ENCODE peak calls at places on chromosomes 4 and X, in ten cellular contexts. H is IMR-90; Y is mammary epithelial cell; M is CD8-positive, alpha-beta T cell; L is pancreas; Q is GM23248; W is effector memory CD4-positive, alpha-beta T cell; G is PC-3; T is cardiac muscle cell; K is OCI-LY7. R is an unnamed sample.

GRCh38 chrX:150146271-150146888 is 208.1 kb upstream of the EOLA2 start:
- DNase-seq in H (no peak), Y (no peak), M (no peak), L (no peak), Q (no peak), W (no peak), G (peak; percentile 18), T (no peak), K (no peak), R (no peak)

GRCh38 chrX:139787601-139788000 is 79.6 kb upstream of the MCF2 start:
- DNase-seq in H (no peak), Y (no peak), M (no peak), L (no peak), Q (no peak), W (no peak), G (no peak), T (no peak), K (no peak), R (no peak)

GRCh38 chrX:111262086-111262485 is 8.2 kb downstream of the CAPN6 start:
- DNase-seq in H (no peak), Y (no peak), M (no peak), L (no peak), Q (no peak), W (no peak), G (no peak), T (no peak), K (no peak), R (no peak)

GRCh38 chr4:85929926-85930325 is 429.9 kb downstream of the MAPK10 start:
- DNase-seq in H (no peak), Y (peak; percentile 3), M (no peak), L (peak; percentile 45), Q (peak; percentile 6), W (no peak), G (no peak), T (peak; percentile 23), K (no peak), R (no peak)

GRCh38 chr4:71187399-71188196 is 151.2 kb upstream of the SLC4A4 start:
- DNase-seq in H (peak; percentile 60), Y (peak; percentile 1), M (peak; percentile 30), L (peak; percentile 61), Q (peak; percentile 85), W (peak; percentile 1), G (peak; percentile 68), T (peak; percentile 36), K (no peak), R (peak; percentile 54)

GRCh38 chr4:183200453-183200852 is 101.4 kb downstream of the WWC2 start:
- DNase-seq in H (peak; percentile 92), Y (peak; percentile 84), M (no peak), L (peak; percentile 93), Q (peak; percentile 97), W (no peak), G (peak; percentile 91), T (no peak), K (no peak), R (no peak)

GRCh38 chr4:147479376-147479775 is 1.5 kb upstream of the EDNRA start:
- DNase-seq in H (no peak), Y (no peak), M (no peak), L (no peak), Q (no peak), W (no peak), G (no peak), T (no peak), K (no peak), R (no peak)

GRCh38 chrX:48468693-48469691 is 1.1 kb downstream of the SLC38A5 start:
- DNase-seq in H (no peak), Y (no peak), M (peak; percentile 30), L (no peak), Q (no peak), W (no peak), G (no peak), T (no peak), K (peak; percentile 66), R (peak; percentile 13)

GRCh38 chrX:75963774-75964173 is 178.7 kb upstream of the MAGEE2 start:
- DNase-seq in H (no peak), Y (no peak), M (no peak), L (no peak), Q (no peak), W (no peak), G (no peak), T (no peak), K (no peak), R (no peak)

GRCh38 chr4:78379991-78380739 is 171.4 kb upstream of the ANXA3 start:
- DNase-seq in H (peak; percentile 1), Y (peak; percentile 15), M (no peak), L (no peak), Q (peak; percentile 57), W (no peak), G (no peak), T (no peak), K (no peak), R (no peak)

GRCh38 chr4:141375855-141376254 is 155.2 kb downstream of the ZNF330 start:
- DNase-seq in H (peak; percentile 93), Y (peak; percentile 83), M (no peak), L (peak; percentile 25), Q (peak; percentile 86), W (no peak), G (peak; percentile 95), T (no peak), K (no peak), R (no peak)

GRCh38 chr4:156329779-156330178 is 376.1 kb upstream of the CTSO start:
- DNase-seq in H (peak; percentile 24), Y (no peak), M (no peak), L (no peak), Q (peak; percentile 45), W (no peak), G (peak; percentile 25), T (no peak), K (no peak), R (no peak)

DNA sequence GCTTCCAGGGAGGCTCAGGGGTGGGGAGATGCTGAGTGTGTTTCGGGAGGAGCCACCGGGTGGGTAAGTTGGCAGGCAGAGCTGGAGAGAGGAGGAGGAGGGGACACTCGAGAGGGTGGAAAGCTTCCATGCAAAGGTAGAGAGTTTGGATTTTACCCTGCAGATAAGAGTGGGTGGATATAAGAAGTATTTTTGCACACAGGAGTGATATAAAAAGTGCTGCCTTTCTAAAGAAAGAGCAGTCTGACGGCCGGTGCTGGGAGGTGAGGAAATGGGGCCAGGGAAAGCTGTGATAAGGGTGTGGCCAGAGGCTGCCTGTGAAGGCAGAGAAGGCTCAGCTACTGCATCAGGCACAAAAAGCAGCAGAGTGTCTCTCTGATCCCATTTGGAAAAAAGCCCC is 28.7 kb upstream of the CRMP1 start:
- DNase-seq in H (no peak), Y (no peak), M (no peak), L (no peak), Q (no peak), W (no peak), G (no peak), T (no peak), K (no peak), R (no peak)
- H3K4me3 ChIP-seq in H (no peak overlapping the region), Y (no peak overlapping the region), M (no peak overlapping the region), L (no peak overlapping the region), Q (no peak overlapping the region), W (no peak overlapping the region), G (no peak overlapping the region), T (no peak overlapping the region), K (no peak overlapping the region), R (no peak overlapping the region)

DNA sequence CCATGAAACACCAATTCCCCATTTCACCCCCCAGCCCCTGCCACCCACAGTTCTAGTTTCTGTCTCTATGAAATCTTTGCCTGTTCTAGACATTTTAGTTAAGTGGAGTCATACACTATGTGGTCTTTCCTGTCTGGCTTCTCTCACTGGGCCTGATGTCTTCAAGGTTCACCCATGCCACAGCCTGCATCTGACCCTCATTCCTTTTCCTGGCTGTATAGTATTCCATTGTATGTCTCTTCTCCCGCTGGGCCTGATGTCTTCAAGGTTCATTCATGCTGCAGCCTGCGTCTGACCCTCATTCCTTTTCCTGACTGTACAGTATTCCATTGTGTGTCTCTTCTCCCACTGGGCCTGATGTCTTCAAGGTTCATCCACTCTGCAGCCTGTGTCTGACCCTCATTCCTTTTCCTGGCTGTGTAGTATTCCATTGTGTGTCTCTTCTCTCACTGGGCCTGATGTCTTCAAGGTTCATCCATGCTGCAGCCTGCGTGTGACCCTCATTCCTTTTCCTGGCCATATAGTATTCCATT is 191.7 kb downstream of the CRLF2 start:
- DNase-seq in H (no peak), Y (no peak), M (no peak), L (no peak), Q (no peak), W (no peak), G (no peak), T (no peak), K (no peak), R (no peak)
- H3K9me3 ChIP-seq in H (peaks cover 32% of the 10 kb centered on the region), Y (peaks cover 20% of the 10 kb centered on the region), M (peaks cover 5% of the 10 kb centered on the region), L (no peaks in the 10 kb centered on the region), Q (no peaks in the 10 kb centered on the region), W (peaks cover 3% of the 10 kb centered on the region), G (no peaks in the 10 kb centered on the region), T (no peaks in the 10 kb centered on the region), K (peaks cover 12% of the 10 kb centered on the region), R (peaks cover 6% of the 10 kb centered on the region)

GRCh38 chr4:3337357-3337732 is 44.5 kb downstream of the RGS12 start:
- DNase-seq in H (no peak), Y (no peak), M (no peak), L (no peak), Q (no peak), W (no peak), G (no peak), T (no peak), K (no peak), R (no peak)

GRCh38 chr4:3338321-3338838 is 45.6 kb downstream of the RGS12 start:
- DNase-seq in H (no peak), Y (no peak), M (no peak), L (no peak), Q (no peak), W (no peak), G (no peak), T (no peak), K (no peak), R (no peak)

GRCh38 chr4:3336389-3337356 is 43.9 kb downstream of the RGS12 start:
- DNase-seq in H (no peak), Y (no peak), M (no peak), L (no peak), Q (no peak), W (no peak), G (peak; percentile 59), T (no peak), K (no peak), R (no peak)

GRCh38 chr4:3338976-3339531 is 46.2 kb downstream of the RGS12 start:
- DNase-seq in H (no peak), Y (no peak), M (no peak), L (no peak), Q (no peak), W (no peak), G (no peak), T (no peak), K (no peak), R (no peak)

DNA sequence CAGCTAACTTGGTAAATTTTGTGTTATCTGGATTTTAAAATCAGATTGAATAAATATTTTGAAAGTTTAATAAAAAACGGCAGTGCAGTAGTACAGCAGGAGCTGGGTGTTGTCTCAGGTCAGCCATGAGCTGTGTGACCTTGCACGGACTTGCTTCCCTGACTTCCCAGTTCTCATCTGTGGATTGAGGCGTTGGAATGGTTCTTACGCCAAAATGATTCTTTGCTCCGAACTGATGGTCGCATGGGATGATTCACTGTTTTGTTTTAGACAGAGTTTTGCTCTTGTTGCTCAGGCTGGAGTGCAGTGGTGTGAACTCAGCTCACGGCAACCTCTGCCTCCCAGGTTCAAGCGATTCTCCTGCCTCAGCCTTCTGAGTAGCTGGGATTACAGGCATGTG is 45.0 kb downstream of the RGS12 start:
- DNase-seq in H (no peak), Y (no peak), M (no peak), L (no peak), Q (no peak), W (no peak), G (no peak), T (no peak), K (no peak), R (no peak)
- H3K27ac ChIP-seq in H (no peak overlapping the region), Y (no peak overlapping the region), M (no peak overlapping the region), L (no peak overlapping the region), Q (no peak overlapping the region), W (no peak overlapping the region), G (no peak overlapping the region), T (no peak overlapping the region), K (no peak overlapping the region), R (no peak overlapping the region)

GRCh38 chrX:125203379-125203736 is 116.3 kb upstream of the TEX13C start:
- DNase-seq in H (no peak), Y (no peak), M (no peak), L (no peak), Q (peak; percentile 2), W (no peak), G (no peak), T (peak; percentile 18), K (no peak), R (no peak)
- H3K4me3 ChIP-seq in H (no peak overlapping the region), Y (no peak overlapping the region), M (no peak overlapping the region), L (no peak overlapping the region), Q (no peak overlapping the region), W (no peak overlapping the region), G (peak overlapping the region; percentile 63), T (peak overlapping the region; percentile 35), K (no peak overlapping the region), R (no peak overlapping the region)

R was measured in CD8-positive, alpha-beta memory T cell.